ENCODE peak calls at places on chromosomes 6 and 20, in four cellular contexts. One of them, this sample, is unnamed.
A peak's percentile ranks its signal among the peaks of the same experiment; 100 is the strongest.

GRCh38 chr6:87808005-87808757 is 106.1 kb upstream of the AKIRIN2 start:
- DNase-seq in H1: no peak
- DNase-seq in neuronal stem cell: no peak
- DNase-seq in IMR-90: peak; percentile 37
- DNase-seq in this sample: no peak

GRCh38 chr6:72621243-72622093 is at the start of gene KCNQ5:
- DNase-seq in H1: no peak
- DNase-seq in neuronal stem cell: no peak
- DNase-seq in IMR-90: no peak
- DNase-seq in this sample: peak; percentile 28

GRCh38 chr6:137530404-137530803 is 36.2 kb upstream of the OLIG3 start:
- DNase-seq in H1: no peak
- DNase-seq in neuronal stem cell: no peak
- DNase-seq in IMR-90: no peak
- DNase-seq in this sample: no peak

GRCh38 chr6:582370-582769 is 74.5 kb downstream of the HUS1B start:
- DNase-seq in H1: peak; percentile 66
- DNase-seq in neuronal stem cell: peak; percentile 36
- DNase-seq in IMR-90: peak; percentile 45
- DNase-seq in this sample: peak; percentile 33

GRCh38 chr6:40419881-40420705 is 167.1 kb downstream of the LRFN2 start:
- DNase-seq in H1: no peak
- DNase-seq in neuronal stem cell: no peak
- DNase-seq in IMR-90: no peak
- DNase-seq in this sample: no peak

GRCh38 chr6:1609662-1610496 is at the start of gene FOXC1:
- DNase-seq in H1: no peak
- DNase-seq in neuronal stem cell: peak; percentile 80
- DNase-seq in IMR-90: peak; percentile 94
- DNase-seq in this sample: peak; percentile 74

GRCh38 chr6:14876778-14877613 is 368.9 kb upstream of the JARID2 start:
- DNase-seq in H1: no peak
- DNase-seq in neuronal stem cell: no peak
- DNase-seq in IMR-90: peak; percentile 94
- DNase-seq in this sample: peak; percentile 95

GRCh38 chr6:32879691-32880090 is 25.7 kb downstream of the PSMB9 start:
- DNase-seq in H1: no peak
- DNase-seq in neuronal stem cell: no peak
- DNase-seq in IMR-90: no peak
- DNase-seq in this sample: no peak

GRCh38 chr6:167957626-167958025 is 39.8 kb upstream of the KIF25 start:
- DNase-seq in H1: no peak
- DNase-seq in neuronal stem cell: no peak
- DNase-seq in IMR-90: no peak
- DNase-seq in this sample: no peak

DNA sequence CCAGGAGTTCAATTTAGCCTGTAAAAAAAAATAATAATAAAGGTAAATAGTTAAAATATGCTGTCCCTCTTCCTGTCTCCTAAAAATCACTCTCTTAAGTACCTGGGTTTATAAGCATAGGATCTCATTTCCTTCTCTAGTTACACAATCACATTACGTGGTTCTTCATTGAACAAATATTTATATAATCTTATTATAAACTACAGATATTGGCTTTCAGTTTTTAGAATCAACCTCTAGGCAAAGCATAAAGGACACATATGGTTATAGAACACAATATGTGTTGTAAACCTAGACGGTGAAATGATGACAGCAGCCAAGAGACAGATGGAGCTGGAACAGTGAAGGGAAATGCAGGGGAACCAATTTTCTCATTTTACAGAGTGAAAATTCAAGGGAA is 83.0 kb upstream of the CDYL start:
- DNase-seq in H1: no peak
- DNase-seq in neuronal stem cell: no peak
- DNase-seq in IMR-90: peak; percentile 72
- DNase-seq in this sample: no peak
- H4K8ac ChIP-seq in H1: no peak overlapping the region
- H4K8ac ChIP-seq in neuronal stem cell: no peak overlapping the region
- H4K8ac ChIP-seq in IMR-90: no peak overlapping the region
- H4K8ac ChIP-seq in this sample: no peak overlapping the region

GRCh38 chr20:36093025-36093803 is 61.3 kb upstream of the EPB41L1 start:
- DNase-seq in H1: no peak
- DNase-seq in neuronal stem cell: no peak
- DNase-seq in IMR-90: no peak
- DNase-seq in this sample: peak; percentile 55
- H3K23ac ChIP-seq in H1: peak overlapping the region; percentile 55
- H3K23ac ChIP-seq in neuronal stem cell: peak overlapping the region; percentile 99
- H3K23ac ChIP-seq in IMR-90: peak overlapping the region; percentile 98
- H3K23ac ChIP-seq in this sample: peak overlapping the region; percentile 20

GRCh38 chr6:105136433-105137350 is 43.1 kb downstream of the POPDC3 start:
- DNase-seq in H1: peak; percentile 21
- DNase-seq in neuronal stem cell: peak; percentile 66
- DNase-seq in IMR-90: peak; percentile 59
- DNase-seq in this sample: peak; percentile 77

GRCh38 chr6:105135907-105136432 is 43.8 kb downstream of the POPDC3 start:
- DNase-seq in H1: no peak
- DNase-seq in neuronal stem cell: no peak
- DNase-seq in IMR-90: peak; percentile 22
- DNase-seq in this sample: peak; percentile 38

GRCh38 chr6:105135056-105135455 is 44.8 kb downstream of the POPDC3 start:
- DNase-seq in H1: no peak
- DNase-seq in neuronal stem cell: no peak
- DNase-seq in IMR-90: peak; percentile 18
- DNase-seq in this sample: peak; percentile 51

GRCh38 chr6:105138141-105138540 is 41.7 kb downstream of the POPDC3 start:
- DNase-seq in H1: no peak
- DNase-seq in neuronal stem cell: no peak
- DNase-seq in IMR-90: no peak
- DNase-seq in this sample: no peak

GRCh38 chr6:105137388-105137787 is 42.4 kb downstream of the POPDC3 start:
- DNase-seq in H1: no peak
- DNase-seq in neuronal stem cell: no peak
- DNase-seq in IMR-90: no peak
- DNase-seq in this sample: peak; percentile 40
- H4K8ac ChIP-seq in H1: peak overlapping the region; percentile 78
- H4K8ac ChIP-seq in neuronal stem cell: peak overlapping the region; percentile 48
- H4K8ac ChIP-seq in IMR-90: peak overlapping the region; percentile 71
- H4K8ac ChIP-seq in this sample: peak overlapping the region; percentile 63

GRCh38 chr6:2989332-2990178 is 10.1 kb upstream of the NQO2 start:
- DNase-seq in H1: peak; percentile 73
- DNase-seq in neuronal stem cell: peak; percentile 96
- DNase-seq in IMR-90: peak; percentile 95
- DNase-seq in this sample: peak; percentile 99
- H3K23ac ChIP-seq in H1: no peak overlapping the region
- H3K23ac ChIP-seq in neuronal stem cell: no peak overlapping the region
- H3K23ac ChIP-seq in IMR-90: peak overlapping the region; percentile 100
- H3K23ac ChIP-seq in this sample: no peak overlapping the region

DNA sequence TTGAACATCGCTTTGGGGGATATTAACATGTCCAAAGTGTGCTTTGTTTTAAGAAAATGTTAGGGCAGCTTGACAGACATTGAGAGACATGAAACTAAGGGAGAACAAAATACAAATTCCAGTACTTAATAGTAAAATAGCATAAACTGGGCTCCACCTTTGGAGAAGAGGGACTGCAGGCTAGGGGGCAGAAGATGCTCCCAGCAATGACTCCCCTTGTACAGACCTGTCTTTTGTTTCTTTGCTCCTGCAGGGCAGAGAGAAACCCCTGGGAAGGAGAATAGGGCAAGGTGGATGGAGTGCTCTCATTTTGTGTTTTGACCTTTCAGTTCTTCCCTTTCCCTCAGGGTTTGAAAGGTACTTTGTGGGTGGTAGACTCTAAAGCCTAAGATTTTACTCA is 115.6 kb upstream of the PLCB4 start:
- DNase-seq in H1: no peak
- DNase-seq in neuronal stem cell: no peak
- DNase-seq in IMR-90: no peak
- DNase-seq in this sample: no peak
- H4K8ac ChIP-seq in H1: no peak overlapping the region
- H4K8ac ChIP-seq in neuronal stem cell: no peak overlapping the region
- H4K8ac ChIP-seq in IMR-90: no peak overlapping the region
- H4K8ac ChIP-seq in this sample: no peak overlapping the region

DNA sequence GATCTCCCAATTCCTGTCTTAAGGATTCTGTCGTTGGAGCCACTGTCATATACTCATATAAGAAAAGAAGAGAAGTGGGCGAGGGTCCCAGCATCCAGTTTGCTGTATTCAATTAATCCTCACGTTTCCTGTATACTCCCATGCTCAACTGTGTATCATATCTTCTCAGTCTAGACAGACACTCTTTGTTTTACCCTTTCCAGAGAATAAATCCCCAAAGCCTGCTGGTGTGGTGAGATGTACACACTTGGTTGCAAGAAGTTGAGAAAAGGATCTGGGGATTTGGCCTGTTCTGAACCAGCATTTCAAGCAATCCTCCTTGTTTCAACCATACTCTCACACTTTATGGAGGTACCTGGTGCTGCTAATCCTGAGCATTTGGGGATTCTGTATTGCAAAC is 3.1 kb downstream of the TPMT start:
- DNase-seq in H1: no peak
- DNase-seq in neuronal stem cell: no peak
- DNase-seq in IMR-90: no peak
- DNase-seq in this sample: no peak
- H3K23ac ChIP-seq in H1: no peak overlapping the region
- H3K23ac ChIP-seq in neuronal stem cell: no peak overlapping the region
- H3K23ac ChIP-seq in IMR-90: no peak overlapping the region
- H3K23ac ChIP-seq in this sample: no peak overlapping the region

GRCh38 chr6:106537662-106538061 is 91.6 kb downstream of the RTN4IP1 start:
- DNase-seq in H1: no peak
- DNase-seq in neuronal stem cell: no peak
- DNase-seq in IMR-90: no peak
- DNase-seq in this sample: no peak

GRCh38 chr6:106539931-106540330 is 89.4 kb downstream of the RTN4IP1 start:
- DNase-seq in H1: no peak
- DNase-seq in neuronal stem cell: peak; percentile 9
- DNase-seq in IMR-90: no peak
- DNase-seq in this sample: no peak

GRCh38 chr6:106536357-106536756 is 92.9 kb downstream of the RTN4IP1 start:
- DNase-seq in H1: no peak
- DNase-seq in neuronal stem cell: no peak
- DNase-seq in IMR-90: peak; percentile 54
- DNase-seq in this sample: no peak

GRCh38 chr6:106536863-106537262 is 92.4 kb downstream of the RTN4IP1 start:
- DNase-seq in H1: no peak
- DNase-seq in neuronal stem cell: no peak
- DNase-seq in IMR-90: peak; percentile 41
- DNase-seq in this sample: no peak

DNA sequence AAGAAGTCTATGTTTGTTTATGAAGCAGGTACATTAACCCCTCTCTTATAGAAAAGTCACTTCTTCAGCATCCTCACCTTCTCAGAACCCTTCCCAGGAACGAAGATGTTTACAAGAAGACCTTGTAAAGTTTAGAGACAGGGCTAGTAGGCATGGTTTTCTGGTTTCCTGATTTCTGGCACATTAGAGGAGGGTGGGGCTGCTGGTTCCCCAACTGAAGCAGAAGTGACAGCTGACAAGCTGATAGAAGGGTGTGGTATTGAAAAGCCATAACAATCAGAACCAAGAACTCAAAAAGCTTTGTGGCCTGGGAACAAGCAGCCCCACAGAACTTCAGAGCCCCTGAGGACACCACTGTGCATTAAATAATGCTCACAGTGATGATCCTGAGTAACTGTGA is 91.2 kb downstream of the RTN4IP1 start:
- DNase-seq in H1: no peak
- DNase-seq in neuronal stem cell: no peak
- DNase-seq in IMR-90: no peak
- DNase-seq in this sample: no peak
- H4K8ac ChIP-seq in H1: no peak overlapping the region
- H4K8ac ChIP-seq in neuronal stem cell: no peak overlapping the region
- H4K8ac ChIP-seq in IMR-90: no peak overlapping the region
- H4K8ac ChIP-seq in this sample: no peak overlapping the region

GRCh38 chr6:29628419-29629281 is 4.3 kb downstream of the GABBR1 start:
- DNase-seq in H1: peak; percentile 84
- DNase-seq in neuronal stem cell: peak; percentile 78
- DNase-seq in IMR-90: peak; percentile 73
- DNase-seq in this sample: peak; percentile 86
- H3K23ac ChIP-seq in H1: no peak overlapping the region
- H3K23ac ChIP-seq in neuronal stem cell: peak overlapping the region; percentile 59
- H3K23ac ChIP-seq in IMR-90: peak overlapping the region; percentile 55
- H3K23ac ChIP-seq in this sample: no peak overlapping the region

DNA sequence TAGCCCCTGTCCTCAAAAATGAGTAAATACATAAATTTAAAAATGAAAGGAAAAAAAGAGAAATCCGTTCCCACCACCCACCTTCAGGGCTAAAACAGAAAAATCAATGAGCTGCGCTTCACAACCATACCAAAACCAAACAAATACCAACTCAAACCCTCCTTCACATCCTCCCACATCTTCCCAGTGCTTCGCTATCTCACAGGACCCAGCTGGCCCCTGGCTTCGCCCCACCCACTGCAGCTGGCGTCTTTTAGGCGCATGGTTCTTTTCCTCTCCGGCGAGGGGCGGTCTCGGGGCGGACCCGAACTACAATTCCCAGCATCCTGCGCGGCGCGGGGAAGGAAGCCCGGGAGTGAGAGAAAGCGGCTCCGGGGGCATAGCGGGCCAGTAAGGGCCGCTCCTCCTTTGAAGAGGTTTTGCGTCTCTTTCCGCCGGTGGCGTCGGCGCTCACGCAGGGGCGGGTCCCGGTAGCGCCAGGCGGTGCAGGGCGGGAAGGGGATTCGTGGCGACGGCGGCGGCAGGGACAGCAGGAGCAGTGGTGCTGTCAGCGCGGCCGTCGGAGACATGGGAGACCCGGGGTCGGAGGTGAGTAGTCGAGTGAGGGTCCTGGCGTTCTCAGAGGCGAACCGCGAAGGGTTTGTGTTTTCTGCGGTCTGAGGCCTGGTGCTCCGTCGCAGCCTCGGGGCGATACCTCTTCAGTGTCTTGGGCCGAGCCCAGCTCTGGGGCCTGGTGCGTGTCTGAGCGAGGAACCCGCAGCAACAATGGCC is at the start of gene ZNF451:
- DNase-seq in H1: peak; percentile 82
- DNase-seq in neuronal stem cell: peak; percentile 96
- DNase-seq in IMR-90: peak; percentile 95
- DNase-seq in this sample: peak; percentile 98
- H4K8ac ChIP-seq in H1: peak within 1 kb of the TSS; percentile 77
- H4K8ac ChIP-seq in neuronal stem cell: peak within 1 kb of the TSS; percentile 17
- H4K8ac ChIP-seq in IMR-90: peak within 1 kb of the TSS; percentile 75
- H4K8ac ChIP-seq in this sample: peak within 1 kb of the TSS; percentile 77

This sample was measured in mesenchymal stem cell.